ENCODE peak calls at places on chromosomes 1 and 21, in five cellular contexts. One of them, this sample, is unnamed. For H3K36me3, the result is how much of the 10 kb centered on the place peaks cover.

GRCh38 chr1:240337795-240338194 is 246.1 kb downstream of the FMN2 start:
- DNase-seq in IMR-90: peak
- DNase-seq in heart left ventricle: no peak
- DNase-seq in stomach: no peak
- DNase-seq in OCI-LY7: no peak
- DNase-seq in this sample: no peak

GRCh38 chr1:20732588-20733360 is at the start of gene SH2D5:
- DNase-seq in stomach: peak
- DNase-seq in heart left ventricle: no peak
- DNase-seq in OCI-LY7: peak
- DNase-seq in IMR-90: peak
- DNase-seq in this sample: peak

GRCh38 chr1:169368406-169368769 is 393 bp downstream of the BLZF1 start:
- DNase-seq in OCI-LY7: peak
- DNase-seq in stomach: peak
- DNase-seq in IMR-90: peak
- DNase-seq in heart left ventricle: no peak
- DNase-seq in this sample: peak

GRCh38 chr1:229127301-229127700 is 143.6 kb upstream of the RAB4A start:
- DNase-seq in heart left ventricle: no peak
- DNase-seq in stomach: peak
- DNase-seq in IMR-90: peak
- DNase-seq in OCI-LY7: no peak
- DNase-seq in this sample: no peak

GRCh38 chr1:34055828-34056227 is 109.2 kb downstream of the CSMD2 start:
- DNase-seq in IMR-90: no peak
- DNase-seq in stomach: no peak
- DNase-seq in heart left ventricle: no peak
- DNase-seq in OCI-LY7: no peak
- DNase-seq in this sample: no peak

GRCh38 chr1:113394043-113394862 is 3.9 kb downstream of the MAGI3 start:
- DNase-seq in OCI-LY7: no peak
- DNase-seq in stomach: no peak
- DNase-seq in IMR-90: no peak
- DNase-seq in heart left ventricle: no peak
- DNase-seq in this sample: no peak

GRCh38 chr1:187794561-187794960 is 965.8 kb downstream of the PLA2G4A start:
- DNase-seq in OCI-LY7: no peak
- DNase-seq in heart left ventricle: no peak
- DNase-seq in IMR-90: no peak
- DNase-seq in stomach: no peak
- DNase-seq in this sample: no peak

GRCh38 chr21:17513214-17514123 is 626 bp downstream of the CXADR start:
- DNase-seq in IMR-90: no peak
- DNase-seq in heart left ventricle: no peak
- DNase-seq in OCI-LY7: peak
- DNase-seq in stomach: peak
- DNase-seq in this sample: no peak

GRCh38 chr21:17660449-17660848 is 47.7 kb upstream of the BTG3 start:
- DNase-seq in IMR-90: no peak
- DNase-seq in stomach: no peak
- DNase-seq in heart left ventricle: no peak
- DNase-seq in OCI-LY7: no peak
- DNase-seq in this sample: no peak

GRCh38 chr1:65409927-65410326 is 10.5 kb upstream of the LEPR start:
- DNase-seq in heart left ventricle: no peak
- DNase-seq in OCI-LY7: no peak
- DNase-seq in IMR-90: no peak
- DNase-seq in stomach: no peak
- DNase-seq in this sample: no peak

GRCh38 chr1:19445417-19446342 is 39.7 kb downstream of the CAPZB start:
- DNase-seq in IMR-90: no peak
- DNase-seq in OCI-LY7: peak
- DNase-seq in stomach: peak
- DNase-seq in heart left ventricle: no peak
- DNase-seq in this sample: peak

GRCh38 chr1:109801791-109802135 is 38.0 kb upstream of the EPS8L3 start:
- DNase-seq in stomach: no peak
- DNase-seq in heart left ventricle: no peak
- DNase-seq in IMR-90: no peak
- DNase-seq in OCI-LY7: no peak
- DNase-seq in this sample: no peak

GRCh38 chr1:160371346-160371631 is 4.4 kb downstream of the NHLH1 start:
- DNase-seq in heart left ventricle: no peak
- DNase-seq in stomach: no peak
- DNase-seq in OCI-LY7: no peak
- DNase-seq in IMR-90: no peak
- DNase-seq in this sample: peak

GRCh38 chr1:15177710-15178166 is 24.2 kb downstream of the TMEM51 start:
- DNase-seq in heart left ventricle: no peak
- DNase-seq in OCI-LY7: no peak
- DNase-seq in stomach: no peak
- DNase-seq in IMR-90: no peak
- DNase-seq in this sample: no peak

GRCh38 chr1:51214615-51215131 is 21.4 kb upstream of the RNF11 start:
- DNase-seq in stomach: no peak
- DNase-seq in heart left ventricle: no peak
- DNase-seq in OCI-LY7: no peak
- DNase-seq in IMR-90: peak
- DNase-seq in this sample: no peak

GRCh38 chr1:225766967-225767413 is 10.6 kb upstream of the SRP9 start:
- DNase-seq in OCI-LY7: peak
- DNase-seq in stomach: peak
- DNase-seq in heart left ventricle: no peak
- DNase-seq in IMR-90: peak
- DNase-seq in this sample: no peak

GRCh38 chr1:53535226-53535625 is 76.0 kb downstream of the DMRTB1 start:
- DNase-seq in OCI-LY7: no peak
- DNase-seq in heart left ventricle: no peak
- DNase-seq in stomach: no peak
- DNase-seq in IMR-90: no peak
- DNase-seq in this sample: no peak

GRCh38 chr1:52125727-52126359 is 16.0 kb upstream of the ZFYVE9 start:
- DNase-seq in OCI-LY7: no peak
- DNase-seq in stomach: no peak
- DNase-seq in IMR-90: no peak
- DNase-seq in heart left ventricle: no peak
- DNase-seq in this sample: no peak

GRCh38 chr1:222910699-222911098 is 95.9 kb downstream of the DISP1 start:
- DNase-seq in OCI-LY7: no peak
- DNase-seq in stomach: no peak
- DNase-seq in heart left ventricle: no peak
- DNase-seq in IMR-90: peak
- DNase-seq in this sample: no peak

GRCh38 chr1:173914366-173914871 is 2.7 kb downstream of the SERPINC1 start:
- DNase-seq in OCI-LY7: peak
- DNase-seq in IMR-90: peak
- DNase-seq in stomach: peak
- DNase-seq in heart left ventricle: no peak
- DNase-seq in this sample: peak

GRCh38 chr1:163291461-163291860 is 30.3 kb upstream of the NUF2 start:
- DNase-seq in OCI-LY7: no peak
- DNase-seq in stomach: no peak
- DNase-seq in IMR-90: no peak
- DNase-seq in heart left ventricle: no peak
- DNase-seq in this sample: peak

GRCh38 chr1:234684854-234685253 is 74.9 kb upstream of the IRF2BP2 start:
- DNase-seq in heart left ventricle: no peak
- DNase-seq in stomach: no peak
- DNase-seq in IMR-90: no peak
- DNase-seq in OCI-LY7: no peak
- DNase-seq in this sample: no peak

GRCh38 chr1:12450090-12450764 is 167.8 kb downstream of the DHRS3 start:
- DNase-seq in stomach: no peak
- DNase-seq in heart left ventricle: no peak
- DNase-seq in OCI-LY7: no peak
- DNase-seq in IMR-90: no peak
- DNase-seq in this sample: no peak

GRCh38 chr1:26297057-26297790 is 9.2 kb downstream of the UBXN11 start:
- DNase-seq in heart left ventricle: no peak
- DNase-seq in stomach: no peak
- DNase-seq in OCI-LY7: no peak
- DNase-seq in IMR-90: no peak
- DNase-seq in this sample: no peak

GRCh38 chr1:76294470-76295194 is 220.1 kb downstream of the ST6GALNAC3 start:
- DNase-seq in OCI-LY7: peak
- DNase-seq in IMR-90: no peak
- DNase-seq in heart left ventricle: no peak
- DNase-seq in stomach: no peak
- DNase-seq in this sample: peak

GRCh38 chr21:41166947-41167346 is 1.0 kb upstream of the BACE2 start:
- DNase-seq in OCI-LY7: no peak
- DNase-seq in IMR-90: no peak
- DNase-seq in stomach: no peak
- DNase-seq in heart left ventricle: no peak
- DNase-seq in this sample: no peak

GRCh38 chr1:181969902-181970301 is 91.6 kb downstream of the ZNF648 start:
- DNase-seq in heart left ventricle: no peak
- DNase-seq in OCI-LY7: no peak
- DNase-seq in IMR-90: no peak
- DNase-seq in stomach: no peak
- DNase-seq in this sample: no peak

GRCh38 chr1:67429011-67429527 is 1.1 kb downstream of the SERBP1 start:
- DNase-seq in OCI-LY7: peak
- DNase-seq in IMR-90: no peak
- DNase-seq in stomach: no peak
- DNase-seq in heart left ventricle: no peak
- DNase-seq in this sample: peak

GRCh38 chr1:75079535-75080290 is 54.5 kb upstream of the LHX8 start:
- DNase-seq in OCI-LY7: no peak
- DNase-seq in stomach: no peak
- DNase-seq in IMR-90: no peak
- DNase-seq in heart left ventricle: no peak
- DNase-seq in this sample: no peak

GRCh38 chr1:183236158-183236725 is 50.2 kb downstream of the LAMC2 start:
- DNase-seq in OCI-LY7: no peak
- DNase-seq in IMR-90: no peak
- DNase-seq in heart left ventricle: no peak
- DNase-seq in stomach: no peak
- DNase-seq in this sample: no peak

GRCh38 chr1:183233113-183233512 is 47.0 kb downstream of the LAMC2 start:
- DNase-seq in IMR-90: no peak
- DNase-seq in stomach: no peak
- DNase-seq in heart left ventricle: no peak
- DNase-seq in OCI-LY7: no peak
- DNase-seq in this sample: no peak

GRCh38 chr1:183237046-183237445 is 51.0 kb downstream of the LAMC2 start:
- DNase-seq in stomach: no peak
- DNase-seq in heart left ventricle: no peak
- DNase-seq in OCI-LY7: no peak
- DNase-seq in IMR-90: no peak
- DNase-seq in this sample: no peak

GRCh38 chr1:183235503-183235902 is 49.4 kb downstream of the LAMC2 start:
- DNase-seq in OCI-LY7: no peak
- DNase-seq in IMR-90: no peak
- DNase-seq in heart left ventricle: no peak
- DNase-seq in stomach: no peak
- DNase-seq in this sample: no peak

DNA sequence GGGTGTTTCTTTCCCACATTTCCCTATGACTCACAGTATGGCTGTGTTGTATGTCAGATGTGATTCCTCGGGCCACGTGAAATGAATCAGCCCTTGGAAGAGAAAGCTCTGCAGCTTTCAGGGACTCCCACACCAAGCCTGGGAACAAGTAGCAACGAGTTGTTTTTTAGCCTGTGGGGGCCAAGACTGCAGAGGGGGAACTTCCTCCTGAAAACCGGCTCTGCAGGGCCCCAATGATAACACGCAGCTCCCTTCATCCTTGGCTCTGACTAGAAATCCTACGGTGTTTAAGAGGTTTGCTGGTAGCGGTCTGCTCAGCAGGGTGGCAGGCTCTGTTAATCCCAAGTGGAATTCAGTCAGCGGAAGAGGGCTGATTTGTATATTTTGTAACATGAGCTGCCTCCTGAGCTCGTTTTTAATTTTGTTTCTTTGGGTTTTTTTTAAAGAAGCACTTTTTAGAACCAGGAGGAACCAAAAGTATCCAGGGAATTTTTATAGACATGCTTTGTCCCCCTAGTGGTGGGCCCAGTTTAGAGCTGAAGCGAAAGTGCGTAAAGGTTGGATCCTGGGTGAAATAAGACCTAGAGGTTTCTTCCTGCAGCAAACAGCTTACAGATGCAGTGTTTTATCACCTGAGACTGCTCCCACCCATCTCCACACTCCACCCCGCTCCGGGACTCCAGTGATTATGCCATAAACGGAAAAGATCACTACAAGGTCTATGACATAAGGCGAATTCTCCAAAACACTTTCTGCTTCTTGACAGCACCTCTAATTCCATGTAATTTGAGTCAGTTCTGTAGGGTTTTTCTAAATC is 48.8 kb downstream of the LAMC2 start:
- DNase-seq in OCI-LY7: peak
- DNase-seq in IMR-90: peak
- DNase-seq in stomach: peak
- DNase-seq in heart left ventricle: no peak
- DNase-seq in this sample: no peak
- H3K36me3 ChIP-seq in OCI-LY7: under half
- H3K36me3 ChIP-seq in IMR-90: under half
- H3K36me3 ChIP-seq in stomach: under half
- H3K36me3 ChIP-seq in heart left ventricle: under half
- H3K36me3 ChIP-seq in this sample: under half

GRCh38 chr1:55078470-55078869 is 39.1 kb downstream of the PCSK9 start:
- DNase-seq in IMR-90: no peak
- DNase-seq in heart left ventricle: no peak
- DNase-seq in stomach: no peak
- DNase-seq in OCI-LY7: no peak
- DNase-seq in this sample: no peak

GRCh38 chr1:55079651-55080050 is 40.3 kb downstream of the PCSK9 start:
- DNase-seq in heart left ventricle: no peak
- DNase-seq in OCI-LY7: no peak
- DNase-seq in stomach: no peak
- DNase-seq in IMR-90: no peak
- DNase-seq in this sample: no peak

GRCh38 chr1:55081905-55082296 is 42.6 kb downstream of the PCSK9 start:
- DNase-seq in heart left ventricle: no peak
- DNase-seq in IMR-90: peak
- DNase-seq in stomach: no peak
- DNase-seq in OCI-LY7: no peak
- DNase-seq in this sample: no peak

GRCh38 chr1:55076356-55076755 is 37.0 kb downstream of the PCSK9 start:
- DNase-seq in stomach: no peak
- DNase-seq in IMR-90: no peak
- DNase-seq in heart left ventricle: no peak
- DNase-seq in OCI-LY7: no peak
- DNase-seq in this sample: no peak

GRCh38 chr1:55081188-55081904 is 42.0 kb downstream of the PCSK9 start:
- DNase-seq in IMR-90: peak
- DNase-seq in heart left ventricle: no peak
- DNase-seq in stomach: no peak
- DNase-seq in OCI-LY7: no peak
- DNase-seq in this sample: no peak
- H3K36me3 ChIP-seq in IMR-90: under half
- H3K36me3 ChIP-seq in heart left ventricle: half or more
- H3K36me3 ChIP-seq in stomach: half or more
- H3K36me3 ChIP-seq in OCI-LY7: half or more
- H3K36me3 ChIP-seq in this sample: half or more

GRCh38 chr1:150572918-150573647 is 6.3 kb downstream of the MCL1 start:
- DNase-seq in heart left ventricle: no peak
- DNase-seq in OCI-LY7: peak
- DNase-seq in IMR-90: no peak
- DNase-seq in stomach: no peak
- DNase-seq in this sample: peak
- H3K36me3 ChIP-seq in heart left ventricle: half or more
- H3K36me3 ChIP-seq in OCI-LY7: half or more
- H3K36me3 ChIP-seq in IMR-90: half or more
- H3K36me3 ChIP-seq in stomach: half or more
- H3K36me3 ChIP-seq in this sample: half or more

GRCh38 chr1:2429780-2430591 is 17.6 kb upstream of the PEX10 start:
- DNase-seq in heart left ventricle: no peak
- DNase-seq in stomach: no peak
- DNase-seq in OCI-LY7: no peak
- DNase-seq in IMR-90: no peak
- DNase-seq in this sample: peak
- H3K36me3 ChIP-seq in heart left ventricle: under half
- H3K36me3 ChIP-seq in stomach: under half
- H3K36me3 ChIP-seq in OCI-LY7: under half
- H3K36me3 ChIP-seq in IMR-90: under half
- H3K36me3 ChIP-seq in this sample: under half